ENCODE peak calls at places on chromosome 22, in five cellular contexts. V is NCI-H2029 treated with DMSO at 0.1 percent for 48 hours; A is stimulated activated CD4-positive, alpha-beta T cell treated with anti-CD3 and anti-CD28 coated beads, TNF-alpha, amount 100 ng/mL, for 1 hour; R is heart right ventricle; J is activated CD4-positive, alpha-beta T cell treated with anti-CD3 and anti-CD28 coated beads for 24 hours. C is an unnamed sample.

GRCh38 chr22:28014141-28015055 is 95.3 kb upstream of the PITPNB start:
- DNase-seq in V (peak), A (no peak), R (no peak), J (no peak), C (peak)

GRCh38 chr22:40009953-40010751 is 15.4 kb downstream of the FAM83F start:
- DNase-seq in V (no peak), A (peak), R (no peak), J (no peak), C (no peak)

GRCh38 chr22:25475554-25476022 is 88.9 kb upstream of the GRK3 start:
- DNase-seq in V (peak), A (no peak), R (peak), J (no peak), C (peak)

GRCh38 chr22:38032681-38033521 is 24.3 kb upstream of the PICK1 start:
- DNase-seq in V (no peak), A (no peak), R (no peak), J (no peak), C (peak)

GRCh38 chr22:45296628-45297297 is 12.0 kb downstream of the UPK3A start:
- DNase-seq in V (no peak), A (no peak), R (no peak), J (no peak), C (no peak)

GRCh38 chr22:21603973-21604372 is 25.8 kb downstream of the YDJC start:
- DNase-seq in V (no peak), A (no peak), R (no peak), J (no peak), C (no peak)

GRCh38 chr22:23149743-23150238 is 4.5 kb downstream of the RAB36 start:
- DNase-seq in V (no peak), A (no peak), R (no peak), J (no peak), C (no peak)

GRCh38 chr22:42236268-42236667 is 34.2 kb downstream of the TCF20 start:
- DNase-seq in V (no peak), A (no peak), R (no peak), J (no peak), C (no peak)

GRCh38 chr22:24055283-24055682 is 44.2 kb downstream of the CABIN1 start:
- DNase-seq in V (no peak), A (no peak), R (no peak), J (no peak), C (no peak)

GRCh38 chr22:25420925-25421904 is 143.3 kb upstream of the GRK3 start:
- DNase-seq in V (no peak), A (no peak), R (no peak), J (no peak), C (no peak)

GRCh38 chr22:23754980-23755636 is 883 bp upstream of the VPREB3 start:
- DNase-seq in V (no peak), A (no peak), R (no peak), J (no peak), C (peak)

GRCh38 chr22:23682827-23683355 is 7.9 kb upstream of the RGL4 start:
- DNase-seq in V (no peak), A (no peak), R (no peak), J (no peak), C (no peak)

GRCh38 chr22:44799077-44799931 is 46.9 kb downstream of the ARHGAP8 start:
- DNase-seq in V (no peak), A (no peak), R (no peak), J (no peak), C (no peak)

GRCh38 chr22:37212174-37212906 is at the start of gene SSTR3:
- DNase-seq in V (no peak), A (no peak), R (no peak), J (no peak), C (peak)

GRCh38 chr22:40620464-40621046 is 16.0 kb downstream of the MRTFA start:
- DNase-seq in V (no peak), A (no peak), R (no peak), J (no peak), C (no peak)

GRCh38 chr22:49564666-49565515 is 262.8 kb downstream of the BRD1 start:
- DNase-seq in V (no peak), A (no peak), R (no peak), J (no peak), C (no peak)

GRCh38 chr22:21026783-21027692 is 5.3 kb downstream of the SLC7A4 start:
- DNase-seq in V (peak), A (no peak), R (no peak), J (no peak), C (peak)

GRCh38 chr22:39029227-39029626 is 8.3 kb downstream of the APOBEC3D start:
- DNase-seq in V (no peak), A (no peak), R (no peak), J (no peak), C (no peak)

GRCh38 chr22:30420401-30421178 is 5.0 kb upstream of the MTFP1 start:
- DNase-seq in V (no peak), A (no peak), R (no peak), J (no peak), C (peak)

GRCh38 chr22:38244106-38244505 is 28.7 kb downstream of the TMEM184B start:
- DNase-seq in V (no peak), A (no peak), R (no peak), J (no peak), C (no peak)

GRCh38 chr22:17982572-17983141 is 41.7 kb downstream of the MICAL3 start:
- DNase-seq in V (no peak), A (no peak), R (no peak), J (no peak), C (no peak)

GRCh38 chr22:46984751-46985506 is 222.5 kb downstream of the TBC1D22A start:
- DNase-seq in V (no peak), A (no peak), R (no peak), J (no peak), C (peak)